ENCODE peak calls at places on chromosome 5, in eight cellular contexts. K, W, S, U, D, I, C and P are unnamed samples.

GRCh38 chr5:72407541-72407940 is 87.4 kb downstream of the PTCD2 start:
- DNase-seq in K (no peak), W (no peak), S (no peak), U (no peak), D (peak; percentile 28), I (no peak), C (no peak), P (no peak)

GRCh38 chr5:175214152-175214551 is 229.8 kb downstream of the DRD1 start:
- DNase-seq in K (no peak), W (peak; percentile 10), S (peak; percentile 68), U (peak; percentile 79), D (peak; percentile 90), I (no peak), C (peak; percentile 11), P (peak; percentile 85)

GRCh38 chr5:151081426-151082273 is 816 bp upstream of the TNIP1 start:
- DNase-seq in K (no peak), W (no peak), S (peak; percentile 43), U (peak; percentile 50), D (no peak), I (no peak), C (peak; percentile 86), P (no peak)

GRCh38 chr5:59829389-59829788 is 64.1 kb downstream of the PDE4D start:
- DNase-seq in K (no peak), W (no peak), S (no peak), U (peak; percentile 34), D (peak; percentile 58), I (no peak), C (peak; percentile 92), P (no peak)

GRCh38 chr5:35058395-35058794 is 10.6 kb upstream of the AGXT2 start:
- DNase-seq in K (no peak), W (no peak), S (no peak), U (no peak), D (no peak), I (no peak), C (no peak), P (no peak)

GRCh38 chr5:51416149-51416548 is 32.9 kb downstream of the ISL1 start:
- DNase-seq in K (no peak), W (no peak), S (no peak), U (no peak), D (no peak), I (no peak), C (no peak), P (no peak)

GRCh38 chr5:90909945-90910344 is 351.3 kb downstream of the ADGRV1 start:
- DNase-seq in K (no peak), W (no peak), S (no peak), U (no peak), D (no peak), I (no peak), C (no peak), P (no peak)

GRCh38 chr5:131679911-131680310 is 44.9 kb upstream of the RAPGEF6 start:
- DNase-seq in K (no peak), W (no peak), S (no peak), U (no peak), D (peak; percentile 61), I (no peak), C (peak; percentile 80), P (peak; percentile 16)

GRCh38 chr5:39099831-39100230 is 25.6 kb upstream of the RICTOR start:
- DNase-seq in K (no peak), W (no peak), S (no peak), U (no peak), D (no peak), I (no peak), C (no peak), P (no peak)